ENCODE peak calls at places on chromosome 18, in four cellular contexts. J is AG09319, M is neural crest cell, F is foreskin fibroblast. K is an unnamed sample.

GRCh38 chr18:79416677-79417052 is 20.9 kb downstream of the NFATC1 start:
- DNase-seq in J (no peak), F (no peak), M (no peak), K (no peak)

GRCh38 chr18:59631583-59632181 is 65.5 kb downstream of the CCBE1 start:
- DNase-seq in M (peak; percentile 22), F (peak; percentile 41), J (no peak), K (peak; percentile 60)

GRCh38 chr18:67359868-67360838 is 156.4 kb downstream of the DSEL start:
- DNase-seq in J (peak; percentile 60), M (no peak), F (peak; percentile 81), K (peak; percentile 95)

GRCh38 chr18:63178526-63178880 is 141.1 kb downstream of the BCL2 start:
- DNase-seq in F (no peak), M (no peak), J (no peak), K (peak; percentile 67)

GRCh38 chr18:70490008-70490933 is 201.4 kb downstream of the SOCS6 start:
- DNase-seq in M (peak; percentile 51), J (no peak), F (peak; percentile 30), K (peak; percentile 85)

GRCh38 chr18:62982600-62983251 is 267.4 kb downstream of the PHLPP1 start:
- DNase-seq in M (peak; percentile 57), J (no peak), F (peak; percentile 41), K (peak; percentile 66)

GRCh38 chr18:30376515-30376914 is 666.0 kb downstream of the DSC3 start:
- DNase-seq in M (no peak), F (no peak), J (no peak), K (no peak)

GRCh38 chr18:6056171-6056932 is 161.0 kb upstream of the TMEM200C start:
- DNase-seq in J (no peak), F (peak; percentile 68), M (peak; percentile 13), K (peak; percentile 71)

GRCh38 chr18:50194623-50195532 is at the start of gene MYO5B:
- DNase-seq in J (no peak), M (peak; percentile 17), F (no peak), K (no peak)

GRCh38 chr18:47930844-47931706 is 616 bp upstream of the SMAD2 start:
- DNase-seq in J (peak; percentile 88), F (peak; percentile 96), M (peak; percentile 84), K (peak; percentile 94)

GRCh38 chr18:54939375-54939917 is 19.8 kb downstream of the CCDC68 start:
- DNase-seq in J (no peak), F (peak; percentile 29), M (no peak), K (no peak)

GRCh38 chr18:31156831-31157763 is 5.6 kb downstream of the DSC1 start:
- DNase-seq in F (no peak), M (no peak), J (no peak), K (no peak)

GRCh38 chr18:3513481-3513880 is 63.5 kb downstream of the TGIF1 start:
- DNase-seq in F (no peak), M (no peak), J (no peak), K (no peak)

GRCh38 chr18:28175047-28175929 is 1.6 kb downstream of the CDH2 start:
- DNase-seq in J (no peak), M (peak; percentile 60), F (no peak), K (peak; percentile 34)

GRCh38 chr18:31041346-31042067 is 1.0 kb downstream of the DSC3 start:
- DNase-seq in M (peak; percentile 16), J (no peak), F (no peak), K (no peak)

GRCh38 chr18:11980148-11980554 is 1.2 kb upstream of the IMPA2 start:
- DNase-seq in J (no peak), F (no peak), M (no peak), K (peak; percentile 57)

GRCh38 chr18:79871026-79871390 is 73.3 kb downstream of the KCNG2 start:
- DNase-seq in F (no peak), J (no peak), M (no peak), K (no peak)

GRCh38 chr18:35470440-35470839 is 27.3 kb downstream of the INO80C start:
- DNase-seq in F (no peak), J (no peak), M (no peak), K (no peak)

GRCh38 chr18:22473366-22473765 is 55.7 kb upstream of the CTAGE1 start:
- DNase-seq in F (no peak), J (no peak), M (no peak), K (peak; percentile 43)

GRCh38 chr18:55863876-55864275 is 275.9 kb upstream of the TCF4 start:
- DNase-seq in J (peak; percentile 83), F (peak; percentile 52), M (no peak), K (peak; percentile 49)

GRCh38 chr18:832085-832681 is 20.1 kb upstream of the YES1 start:
- DNase-seq in J (no peak), M (no peak), F (no peak), K (no peak)

GRCh38 chr18:10412933-10413332 is 41.5 kb upstream of the APCDD1 start:
- DNase-seq in J (no peak), M (no peak), F (no peak), K (no peak)

GRCh38 chr18:12748671-12749070 is 45.8 kb downstream of the PSMG2 start:
- DNase-seq in F (no peak), J (no peak), M (no peak), K (no peak)

GRCh38 chr18:38023871-38024270 is 458.3 kb upstream of the CELF4 start:
- DNase-seq in M (no peak), J (no peak), F (no peak), K (no peak)

GRCh38 chr18:28045176-28045810 is 131.6 kb downstream of the CDH2 start:
- DNase-seq in M (no peak), F (no peak), J (no peak), K (peak; percentile 50)

GRCh38 chr18:68843467-68844089 is 45.7 kb downstream of the CCDC102B start:
- DNase-seq in M (no peak), F (no peak), J (no peak), K (peak; percentile 23)

GRCh38 chr18:68848242-68848641 is 50.4 kb downstream of the CCDC102B start:
- DNase-seq in F (no peak), J (no peak), M (no peak), K (no peak)

GRCh38 chr18:68847219-68847860 is 49.5 kb downstream of the CCDC102B start:
- DNase-seq in M (no peak), F (no peak), J (peak; percentile 12), K (peak; percentile 69)
- TF ChIP-seq CTCF in M (peak; percentile 85), F (peak; percentile 41), J (peak; percentile 70), K (peak; percentile 80)

GRCh38 chr18:76689646-76690264 is 132.6 kb upstream of the ZNF236 start:
- DNase-seq in J (no peak), M (no peak), F (no peak), K (no peak)
- TF ChIP-seq CTCF in J (no peak), M (peak; percentile 14), F (no peak), K (peak; percentile 19)

GRCh38 chr18:32469190-32469611 is 1.5 kb downstream of the GAREM1 start:
- DNase-seq in M (no peak), J (no peak), F (peak; percentile 28), K (peak; percentile 55)
- TF ChIP-seq CTCF in M (peak; percentile 34), J (peak; percentile 32), F (no peak), K (peak; percentile 29)

GRCh38 chr18:76618721-76619120 is 123.7 kb upstream of the ZNF516 start:
- DNase-seq in M (no peak), F (no peak), J (no peak), K (no peak)

GRCh38 chr18:76621782-76622495 is 126.9 kb upstream of the ZNF516 start:
- DNase-seq in F (peak; percentile 25), M (no peak), J (no peak), K (peak; percentile 76)

GRCh38 chr18:76621184-76621583 is 126.1 kb upstream of the ZNF516 start:
- DNase-seq in M (no peak), J (no peak), F (no peak), K (peak; percentile 68)

GRCh38 chr18:76619342-76620315 is 124.6 kb upstream of the ZNF516 start:
- DNase-seq in J (peak; percentile 32), F (peak; percentile 71), M (peak; percentile 58), K (peak; percentile 91)

GRCh38 chr18:76620326-76620813 is 125.3 kb upstream of the ZNF516 start:
- DNase-seq in M (peak; percentile 58), J (peak; percentile 44), F (peak; percentile 76), K (peak; percentile 82)
- TF ChIP-seq CTCF in M (peak; percentile 68), J (peak; percentile 82), F (peak; percentile 72), K (peak; percentile 61)

DNA sequence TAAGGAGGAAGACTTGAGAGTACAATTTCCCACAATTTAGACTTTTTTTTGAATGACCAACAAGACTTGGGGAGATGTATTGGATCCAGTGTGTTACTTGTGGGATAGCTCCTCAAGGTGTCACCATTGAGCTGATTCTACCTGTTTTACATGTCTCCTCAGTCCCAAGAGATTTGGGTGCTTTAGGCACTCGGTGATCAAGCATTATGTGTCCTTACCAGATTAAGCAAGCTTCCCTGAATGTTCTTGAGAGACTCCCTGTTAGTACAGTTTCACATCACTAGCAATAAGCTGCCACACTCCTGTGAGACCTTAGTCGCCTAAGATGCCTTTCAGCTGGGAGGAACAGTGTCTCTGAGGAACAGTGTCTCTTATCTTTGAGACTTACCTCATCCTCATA is 384.3 kb upstream of the SYT4 start:
- DNase-seq in M (no peak), J (no peak), F (peak; percentile 76), K (peak; percentile 88)
- TF ChIP-seq CTCF in M (peak; percentile 65), J (peak; percentile 34), F (peak; percentile 39), K (peak; percentile 59)

DNA sequence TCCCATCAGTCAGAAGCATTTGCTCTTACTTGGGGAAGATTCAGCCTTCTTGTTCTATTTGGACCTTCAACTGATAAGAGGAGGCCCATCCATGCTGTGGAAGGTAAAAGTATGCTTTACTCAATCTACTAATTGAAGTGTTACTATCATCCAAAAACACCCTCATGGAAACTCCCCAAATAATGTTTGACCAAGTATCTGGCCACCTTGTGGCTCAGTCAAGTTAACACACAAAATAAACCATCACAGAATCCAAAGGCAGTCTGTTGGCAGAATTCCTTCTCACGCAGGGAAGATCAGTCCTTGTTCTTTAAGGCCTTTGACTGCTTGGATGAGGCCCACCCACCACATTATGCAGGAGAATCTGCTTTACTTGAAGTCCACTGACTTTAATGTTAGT is 531.2 kb upstream of the SMIM21 start:
- DNase-seq in J (no peak), M (no peak), F (no peak), K (no peak)
- TF ChIP-seq CTCF in J (no peak), M (peak; percentile 29), F (no peak), K (no peak)

GRCh38 chr18:44609210-44609941 is 71.3 kb upstream of the SETBP1 start:
- DNase-seq in M (no peak), J (no peak), F (no peak), K (no peak)
- TF ChIP-seq CTCF in M (no peak), J (no peak), F (no peak), K (no peak)

K was measured in fibroblast of mammary gland.